ENCODE peak calls at places on chromosomes 5 and 9, in five cellular contexts. C, K, T, U and W are unnamed samples.

GRCh38 chr5:45355189-45355992 is 340.8 kb downstream of the HCN1 start:
- DNase-seq in U (no peak), K (no peak), C (no peak), T (no peak), W (no peak)

GRCh38 chr9:89448381-89448780 is 49.5 kb downstream of the SEMA4D start:
- DNase-seq in U (no peak), K (no peak), C (no peak), T (no peak), W (no peak)

GRCh38 chr9:93517331-93517730 is 59.1 kb upstream of the PHF2 start:
- DNase-seq in K (no peak), C (no peak), T (no peak), U (peak; percentile 51), W (no peak)

GRCh38 chr5:169696621-169697517 is 59.8 kb downstream of the DOCK2 start:
- DNase-seq in T (peak; percentile 40), K (no peak), C (no peak), U (peak; percentile 83), W (no peak)

GRCh38 chr9:18338042-18338441 is 135.9 kb upstream of the ADAMTSL1 start:
- DNase-seq in U (peak; percentile 7), T (no peak), C (no peak), K (no peak), W (no peak)

GRCh38 chr9:112535811-112536210 is 49.2 kb downstream of the KIAA1958 start:
- DNase-seq in K (no peak), C (no peak), T (no peak), U (peak; percentile 45), W (no peak)

GRCh38 chr5:103034662-103035392 is 85.1 kb downstream of the GIN1 start:
- DNase-seq in C (no peak), K (no peak), U (no peak), T (no peak), W (no peak)

GRCh38 chr5:142872795-142873194 is 102.6 kb downstream of the ARHGAP26 start:
- DNase-seq in U (peak; percentile 70), T (peak; percentile 57), K (no peak), C (no peak), W (peak; percentile 80)

GRCh38 chr9:127923771-127924170 is 6.8 kb downstream of the PIP5KL1 start:
- DNase-seq in U (peak; percentile 100), K (no peak), T (peak; percentile 74), C (no peak), W (no peak)

GRCh38 chr5:114473541-114473940 is 111.7 kb downstream of the KCNN2 start:
- DNase-seq in C (no peak), T (no peak), K (no peak), U (no peak), W (peak; percentile 90)

GRCh38 chr9:6845881-6846280 is 88.1 kb downstream of the KDM4C start:
- DNase-seq in T (peak; percentile 59), C (no peak), K (no peak), U (no peak), W (no peak)

GRCh38 chr5:115873392-115873791 is 31.7 kb downstream of the AP3S1 start:
- DNase-seq in K (no peak), U (peak; percentile 64), C (no peak), T (no peak), W (no peak)

GRCh38 chr5:56845277-56845676 is 29.9 kb downstream of the MAP3K1 start:
- DNase-seq in C (no peak), K (no peak), T (no peak), U (no peak), W (no peak)

GRCh38 chr5:171484460-171484899 is 65.0 kb downstream of the FGF18 start:
- DNase-seq in U (peak; percentile 36), K (peak; percentile 44), C (no peak), T (peak; percentile 26), W (no peak)

GRCh38 chr9:36842560-36843530 is 191.2 kb downstream of the PAX5 start:
- DNase-seq in T (no peak), K (no peak), U (no peak), C (no peak), W (no peak)

GRCh38 chr9:89633404-89633803 is 28.6 kb downstream of the GADD45G start:
- DNase-seq in C (no peak), K (no peak), T (no peak), U (no peak), W (no peak)

GRCh38 chr5:103934303-103934702 is 371.7 kb upstream of the NUDT12 start:
- DNase-seq in K (no peak), U (no peak), T (no peak), C (no peak), W (no peak)

GRCh38 chr9:113915817-113916474 is 39.8 kb downstream of the ZNF618 start:
- DNase-seq in K (no peak), U (no peak), C (no peak), T (no peak), W (no peak)

GRCh38 chr5:54876-55569 is 36.9 kb upstream of the PLEKHG4B start:
- DNase-seq in K (no peak), C (no peak), T (no peak), U (no peak), W (no peak)

GRCh38 chr9:101578378-101578777 is 16.4 kb downstream of the PPP3R2 start:
- DNase-seq in T (no peak), K (no peak), C (no peak), U (peak; percentile 14), W (no peak)

GRCh38 chr9:134722120-134722701 is 80.6 kb downstream of the COL5A1 start:
- DNase-seq in U (no peak), K (no peak), T (no peak), C (no peak), W (no peak)

GRCh38 chr5:36300927-36301540 is 668 bp downstream of the RANBP3L start:
- DNase-seq in K (no peak), T (no peak), C (no peak), U (no peak), W (peak; percentile 55)

GRCh38 chr5:14675865-14676300 is 11.4 kb downstream of the OTULIN start:
- DNase-seq in U (no peak), C (no peak), K (no peak), T (no peak), W (no peak)

GRCh38 chr5:73218552-73219171 is 45.7 kb downstream of the TMEM174 start:
- DNase-seq in K (no peak), T (peak; percentile 58), U (peak; percentile 57), C (no peak), W (no peak)

GRCh38 chr5:172745406-172745805 is 25.6 kb downstream of the DUSP1 start:
- DNase-seq in K (no peak), T (no peak), C (no peak), U (no peak), W (no peak)

GRCh38 chr9:33445389-33445881 is 2.0 kb downstream of the AQP3 start:
- DNase-seq in T (no peak), K (no peak), U (no peak), C (no peak), W (peak; percentile 71)

GRCh38 chr5:73088026-73088425 is 32.3 kb upstream of the TMEM171 start:
- DNase-seq in C (no peak), K (no peak), T (no peak), U (no peak), W (no peak)

GRCh38 chr5:152255411-152255810 is 149.7 kb downstream of the NMUR2 start:
- DNase-seq in K (no peak), U (no peak), T (no peak), C (no peak), W (no peak)

GRCh38 chr9:89533396-89534187 is 35.7 kb upstream of the SEMA4D start:
- DNase-seq in K (no peak), U (no peak), C (no peak), T (no peak), W (no peak)

GRCh38 chr9:126984969-126985368 is 70.4 kb downstream of the RALGPS1 start:
- DNase-seq in K (no peak), C (no peak), T (peak; percentile 56), U (no peak), W (no peak)

GRCh38 chr9:89807101-89807395 is 202.2 kb downstream of the GADD45G start:
- DNase-seq in U (no peak), K (no peak), C (no peak), T (no peak), W (no peak)

GRCh38 chr9:112168197-112168596 is 6.9 kb downstream of the SUSD1 start:
- DNase-seq in C (no peak), U (no peak), K (no peak), T (no peak), W (no peak)

GRCh38 chr9:98575379-98576346 is 133.1 kb downstream of the GABBR2 start:
- DNase-seq in U (peak; percentile 84), K (no peak), C (no peak), T (peak; percentile 12), W (no peak)

GRCh38 chr9:116310212-116310611 is 156.6 kb downstream of the PAPPA start:
- DNase-seq in U (peak; percentile 38), C (no peak), K (no peak), T (no peak), W (no peak)

GRCh38 chr9:116317503-116317902 is 163.9 kb downstream of the PAPPA start:
- DNase-seq in U (no peak), T (no peak), K (no peak), C (no peak), W (no peak)

GRCh38 chr9:116316231-116316630 is 162.6 kb downstream of the PAPPA start:
- DNase-seq in U (no peak), C (no peak), K (no peak), T (no peak), W (no peak)

GRCh38 chr9:116312221-116312620 is 158.6 kb downstream of the PAPPA start:
- DNase-seq in C (no peak), T (no peak), K (no peak), U (no peak), W (no peak)

GRCh38 chr9:116313638-116314037 is 160.0 kb downstream of the PAPPA start:
- DNase-seq in C (no peak), K (no peak), U (peak; percentile 33), T (no peak), W (no peak)
- TF ChIP-seq CTCF in C (no peak), K (peak; percentile 18), U (peak; percentile 23), T (no peak), W (no peak)

GRCh38 chr9:2600307-2600706 is 21.3 kb upstream of the VLDLR start:
- DNase-seq in U (no peak), K (no peak), T (no peak), C (no peak), W (no peak)
- TF ChIP-seq CTCF in U (peak; percentile 20), K (peak; percentile 7), T (peak; percentile 25), C (no peak), W (no peak)

GRCh38 chr9:35481347-35481975 is 8.4 kb upstream of the RUSC2 start:
- DNase-seq in T (peak; percentile 74), C (peak; percentile 38), K (peak; percentile 51), U (peak; percentile 78), W (peak; percentile 77)
- TF ChIP-seq CTCF in T (peak; percentile 77), C (peak; percentile 55), K (peak; percentile 55), U (peak; percentile 90), W (peak; percentile 82)

GRCh38 chr9:105661011-105661410 is 1.2 kb upstream of the TAL2 start:
- DNase-seq in U (no peak), C (no peak), K (no peak), T (no peak), W (no peak)

GRCh38 chr9:105651806-105652205 is 10.5 kb upstream of the TAL2 start:
- DNase-seq in U (no peak), T (no peak), C (no peak), K (peak; percentile 95), W (no peak)

GRCh38 chr9:105658351-105658750 is 3.9 kb upstream of the TAL2 start:
- DNase-seq in U (no peak), C (no peak), T (no peak), K (no peak), W (no peak)

GRCh38 chr9:105656131-105656921 is 5.9 kb upstream of the TAL2 start:
- DNase-seq in C (peak; percentile 22), U (no peak), T (peak; percentile 16), K (peak; percentile 77), W (peak; percentile 35)
- TF ChIP-seq CTCF in C (peak; percentile 8), U (no peak), T (peak; percentile 44), K (peak; percentile 43), W (peak; percentile 48)